ENCODE peak calls at places on chromosomes 12 and 14, in six cellular contexts. I is GM23248, U is A549, C is H9, B is A673, R is DND-41. G is an unnamed sample.

GRCh38 chr14:105864651-105865265 is 338.4 kb downstream of the TMEM121 start:
- DNase-seq in I (no peak), U (no peak), C (no peak), B (no peak), R (no peak), G (no peak)

GRCh38 chr14:73472182-73473114 is 14.1 kb upstream of the NUMB start:
- DNase-seq in I (peak; percentile 83), U (peak; percentile 52), C (no peak), B (peak; percentile 76), R (peak; percentile 26), G (peak; percentile 75)

GRCh38 chr14:74609721-74610120 is 2.3 kb downstream of the LTBP2 start:
- DNase-seq in I (peak; percentile 34), U (no peak), C (no peak), B (no peak), R (no peak), G (no peak)

GRCh38 chr14:28102814-28103213 is 663.8 kb upstream of the FOXG1 start:
- DNase-seq in I (no peak), U (no peak), C (no peak), B (no peak), R (no peak), G (no peak)

GRCh38 chr12:106769078-106769477 is 5.4 kb upstream of the RIC8B start:
- DNase-seq in I (peak; percentile 23), U (no peak), C (peak; percentile 53), B (no peak), R (no peak), G (no peak)

GRCh38 chr12:67855103-67855502 is 134.1 kb upstream of the IFNG-AS1 start:
- DNase-seq in I (peak; percentile 10), U (no peak), C (no peak), B (no peak), R (no peak), G (no peak)

GRCh38 chr12:12338528-12339168 is 11.4 kb downstream of the MANSC1 start:
- DNase-seq in I (peak; percentile 28), U (no peak), C (no peak), B (no peak), R (no peak), G (no peak)

GRCh38 chr12:67193705-67194104 is 75.5 kb upstream of the CAND1 start:
- DNase-seq in I (peak; percentile 42), U (no peak), C (peak; percentile 51), B (peak; percentile 33), R (peak; percentile 48), G (peak; percentile 26)

GRCh38 chr14:28754209-28754985 is 12.2 kb upstream of the FOXG1 start:
- DNase-seq in I (peak; percentile 71), U (peak; percentile 57), C (peak; percentile 35), B (peak; percentile 67), R (peak; percentile 28), G (no peak)

GRCh38 chr14:62189698-62190097 is 427.5 kb downstream of the SNAPC1 start:
- DNase-seq in I (peak; percentile 77), U (no peak), C (no peak), B (no peak), R (no peak), G (no peak)

GRCh38 chr14:88941414-88941813 is 117.0 kb downstream of the TTC8 start:
- DNase-seq in I (no peak), U (no peak), C (no peak), B (no peak), R (no peak), G (no peak)

GRCh38 chr12:27048822-27049752 is 26.7 kb downstream of the MED21 start:
- DNase-seq in I (peak; percentile 61), U (no peak), C (no peak), B (peak; percentile 32), R (no peak), G (no peak)

GRCh38 chr14:54175298-54175942 is 218.8 kb upstream of the BMP4 start:
- DNase-seq in I (peak; percentile 73), U (peak; percentile 55), C (peak; percentile 64), B (peak; percentile 88), R (peak; percentile 75), G (no peak)

GRCh38 chr14:82431031-82431430 is 897.4 kb upstream of the SEL1L start:
- DNase-seq in I (no peak), U (no peak), C (no peak), B (no peak), R (no peak), G (no peak)

GRCh38 chr12:105939181-105939721 is 199.5 kb downstream of the NUAK1 start:
- DNase-seq in I (no peak), U (no peak), C (no peak), B (no peak), R (no peak), G (no peak)

GRCh38 chr12:52361553-52361952 is 5.7 kb downstream of the KRT85 start:
- DNase-seq in I (no peak), U (no peak), C (no peak), B (no peak), R (no peak), G (no peak)
- H3K4me1 ChIP-seq in I (no peaks in the 10 kb centered on the region), U (peaks cover 3% of the 10 kb centered on the region), C (no peaks in the 10 kb centered on the region), B (peaks cover 12% of the 10 kb centered on the region), R (peaks cover 10% of the 10 kb centered on the region), G (peaks cover 15% of the 10 kb centered on the region)

GRCh38 chr14:65783576-65783975 is 371.0 kb downstream of the FUT8 start:
- DNase-seq in I (peak; percentile 14), U (no peak), C (no peak), B (no peak), R (no peak), G (no peak)
- H3K4me1 ChIP-seq in I (no peaks in the 10 kb centered on the region), U (no peaks in the 10 kb centered on the region), C (no peaks in the 10 kb centered on the region), B (no peaks in the 10 kb centered on the region), R (no peaks in the 10 kb centered on the region), G (no peaks in the 10 kb centered on the region)

GRCh38 chr14:68958553-68958952 is 20.5 kb downstream of the ACTN1 start:
- DNase-seq in I (no peak), U (no peak), C (no peak), B (no peak), R (no peak), G (no peak)

GRCh38 chr14:68956728-68957127 is 22.4 kb downstream of the ACTN1 start:
- DNase-seq in I (peak; percentile 63), U (no peak), C (no peak), B (no peak), R (no peak), G (no peak)

GRCh38 chr14:68957688-68958248 is 21.3 kb downstream of the ACTN1 start:
- DNase-seq in I (no peak), U (no peak), C (no peak), B (no peak), R (no peak), G (no peak)

GRCh38 chr14:68960123-68960522 is 19.0 kb downstream of the ACTN1 start:
- DNase-seq in I (no peak), U (no peak), C (no peak), B (no peak), R (no peak), G (no peak)

GRCh38 chr14:68959035-68959434 is 20.1 kb downstream of the ACTN1 start:
- DNase-seq in I (no peak), U (no peak), C (no peak), B (no peak), R (no peak), G (no peak)
- H3K4me1 ChIP-seq in I (peaks cover 79% of the 10 kb centered on the region), U (peaks cover 100% of the 10 kb centered on the region), C (peaks cover 4% of the 10 kb centered on the region), B (peaks cover 38% of the 10 kb centered on the region), R (no peaks in the 10 kb centered on the region), G (peaks cover 10% of the 10 kb centered on the region)

GRCh38 chr12:1339608-1340319 is 254.6 kb downstream of the FBXL14 start:
- DNase-seq in I (no peak), U (no peak), C (no peak), B (no peak), R (no peak), G (no peak)

GRCh38 chr12:1338483-1339177 is 255.8 kb downstream of the FBXL14 start:
- DNase-seq in I (no peak), U (no peak), C (no peak), B (no peak), R (no peak), G (no peak)
- H3K4me1 ChIP-seq in I (no peaks in the 10 kb centered on the region), U (no peaks in the 10 kb centered on the region), C (no peaks in the 10 kb centered on the region), B (no peaks in the 10 kb centered on the region), R (no peaks in the 10 kb centered on the region), G (no peaks in the 10 kb centered on the region)

DNA sequence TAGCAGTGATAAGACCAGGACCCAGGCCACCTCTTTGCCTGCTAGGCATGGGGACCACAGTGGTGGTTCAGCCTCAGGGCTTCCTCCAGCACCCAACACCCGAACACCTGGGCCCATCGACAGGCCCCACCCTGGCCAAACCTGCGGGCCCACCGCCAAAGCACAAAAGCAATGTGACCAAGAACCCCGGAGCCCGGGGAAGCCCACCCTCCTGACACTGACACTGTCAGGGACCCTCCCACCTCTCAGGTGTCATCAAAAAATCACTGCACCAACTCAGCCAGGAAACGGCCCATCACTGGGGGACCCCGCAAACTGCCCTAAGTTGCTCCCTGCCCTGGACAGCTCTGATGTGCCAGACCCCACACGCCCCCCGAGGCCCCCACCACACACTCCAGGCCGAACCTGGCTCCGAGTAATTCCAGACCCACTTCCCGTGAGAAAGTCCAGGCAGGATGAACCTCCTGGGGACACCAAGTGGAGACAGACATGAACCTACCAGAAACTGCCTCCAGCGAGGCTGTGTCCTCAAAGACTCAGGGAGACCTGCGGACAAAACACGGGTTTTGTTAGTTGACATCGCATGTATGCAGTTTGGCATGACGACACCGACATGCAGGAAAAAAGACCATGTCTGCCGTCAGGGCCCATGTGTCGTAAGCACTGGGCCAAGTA is 32.2 kb downstream of the NCOR2 start:
- DNase-seq in I (no peak), U (no peak), C (no peak), B (no peak), R (no peak), G (no peak)
- H3K4me1 ChIP-seq in I (peaks cover 26% of the 10 kb centered on the region), U (peaks cover 47% of the 10 kb centered on the region), C (peaks cover 7% of the 10 kb centered on the region), B (peaks cover 69% of the 10 kb centered on the region), R (no peaks in the 10 kb centered on the region), G (peaks cover 6% of the 10 kb centered on the region)

GRCh38 chr12:131990066-131990979 is 40.6 kb downstream of the EP400 start:
- DNase-seq in I (no peak), U (no peak), C (peak; percentile 76), B (peak; percentile 88), R (no peak), G (no peak)
- H3K4me1 ChIP-seq in I (no peaks in the 10 kb centered on the region), U (peaks cover 11% of the 10 kb centered on the region), C (peaks cover 8% of the 10 kb centered on the region), B (peaks cover 56% of the 10 kb centered on the region), R (no peaks in the 10 kb centered on the region), G (no peaks in the 10 kb centered on the region)